ENCODE peak calls at places on chromosomes 2 and 18, in five cellular contexts. One of them, this sample, is unnamed.

GRCh38 chr18:74249181-74249968 is 42.4 kb downstream of the CYB5A start:
- DNase-seq in activated CD4-positive, alpha-beta T cell treated with anti-CD3 and anti-CD28 coated beads for 1 hour: no peak
- DNase-seq in GM04504: peak; percentile 54
- DNase-seq in C1 segment of cervical spinal cord: no peak
- DNase-seq in germinal center: no peak
- DNase-seq in this sample: no peak

GRCh38 chr2:71742953-71743601 is 289.7 kb downstream of the DYSF start:
- DNase-seq in germinal center: no peak
- DNase-seq in C1 segment of cervical spinal cord: no peak
- DNase-seq in activated CD4-positive, alpha-beta T cell treated with anti-CD3 and anti-CD28 coated beads for 1 hour: no peak
- DNase-seq in GM04504: peak; percentile 90
- DNase-seq in this sample: no peak

GRCh38 chr2:170323743-170324142 is 145.8 kb downstream of the MYO3B start:
- DNase-seq in germinal center: no peak
- DNase-seq in activated CD4-positive, alpha-beta T cell treated with anti-CD3 and anti-CD28 coated beads for 1 hour: no peak
- DNase-seq in GM04504: no peak
- DNase-seq in C1 segment of cervical spinal cord: no peak
- DNase-seq in this sample: no peak

GRCh38 chr2:235347691-235348090 is 146.2 kb upstream of the AGAP1 start:
- DNase-seq in germinal center: no peak
- DNase-seq in activated CD4-positive, alpha-beta T cell treated with anti-CD3 and anti-CD28 coated beads for 1 hour: no peak
- DNase-seq in C1 segment of cervical spinal cord: no peak
- DNase-seq in GM04504: peak; percentile 78
- DNase-seq in this sample: no peak

GRCh38 chr2:144995482-144995881 is 475.6 kb upstream of the ZEB2 start:
- DNase-seq in germinal center: no peak
- DNase-seq in C1 segment of cervical spinal cord: no peak
- DNase-seq in GM04504: peak; percentile 55
- DNase-seq in activated CD4-positive, alpha-beta T cell treated with anti-CD3 and anti-CD28 coated beads for 1 hour: no peak
- DNase-seq in this sample: no peak

GRCh38 chr2:175750195-175750594 is 251.9 kb downstream of the LNPK start:
- DNase-seq in GM04504: no peak
- DNase-seq in germinal center: no peak
- DNase-seq in C1 segment of cervical spinal cord: no peak
- DNase-seq in activated CD4-positive, alpha-beta T cell treated with anti-CD3 and anti-CD28 coated beads for 1 hour: no peak
- DNase-seq in this sample: no peak

GRCh38 chr2:41930807-41931566 is 116.8 kb upstream of the PKDCC start:
- DNase-seq in germinal center: no peak
- DNase-seq in C1 segment of cervical spinal cord: no peak
- DNase-seq in activated CD4-positive, alpha-beta T cell treated with anti-CD3 and anti-CD28 coated beads for 1 hour: no peak
- DNase-seq in GM04504: no peak
- DNase-seq in this sample: no peak

GRCh38 chr2:29398384-29399237 is 283.4 kb downstream of the CLIP4 start:
- DNase-seq in C1 segment of cervical spinal cord: no peak
- DNase-seq in germinal center: no peak
- DNase-seq in activated CD4-positive, alpha-beta T cell treated with anti-CD3 and anti-CD28 coated beads for 1 hour: no peak
- DNase-seq in GM04504: no peak
- DNase-seq in this sample: no peak

GRCh38 chr2:64649626-64650025 is 4.1 kb downstream of the SERTAD2 start:
- DNase-seq in C1 segment of cervical spinal cord: no peak
- DNase-seq in germinal center: no peak
- DNase-seq in activated CD4-positive, alpha-beta T cell treated with anti-CD3 and anti-CD28 coated beads for 1 hour: no peak
- DNase-seq in GM04504: no peak
- DNase-seq in this sample: no peak

GRCh38 chr2:46273225-46273863 is 23.9 kb upstream of the EPAS1 start:
- DNase-seq in GM04504: no peak
- DNase-seq in C1 segment of cervical spinal cord: no peak
- DNase-seq in activated CD4-positive, alpha-beta T cell treated with anti-CD3 and anti-CD28 coated beads for 1 hour: no peak
- DNase-seq in germinal center: no peak
- DNase-seq in this sample: no peak

This sample was measured in naive B cell.